ENCODE peak calls at places on chromosomes 4 and X, in nine cellular contexts. One of them, this sample, is unnamed.

GRCh38 chr4:185332575-185333464 is 62.9 kb downstream of the LRP2BP start:
- DNase-seq in omental fat pad: no peak
- DNase-seq in transverse colon: no peak
- DNase-seq in Caco-2: no peak
- DNase-seq in esophagus squamous epithelium: no peak
- DNase-seq in K562: no peak
- DNase-seq in tibial nerve: no peak
- DNase-seq in HFFc6: no peak
- DNase-seq in cardiac muscle cell: no peak
- DNase-seq in this sample: no peak

GRCh38 chrX:106397788-106398538 is 213.8 kb upstream of the RADX start:
- DNase-seq in omental fat pad: no peak
- DNase-seq in transverse colon: no peak
- DNase-seq in Caco-2: no peak
- DNase-seq in esophagus squamous epithelium: no peak
- DNase-seq in K562: no peak
- DNase-seq in tibial nerve: no peak
- DNase-seq in HFFc6: no peak
- DNase-seq in cardiac muscle cell: peak; percentile 20
- DNase-seq in this sample: peak; percentile 38

GRCh38 chr4:14345356-14345775 is 656.9 kb upstream of the CPEB2 start:
- DNase-seq in omental fat pad: no peak
- DNase-seq in transverse colon: no peak
- DNase-seq in Caco-2: no peak
- DNase-seq in esophagus squamous epithelium: no peak
- DNase-seq in K562: no peak
- DNase-seq in tibial nerve: no peak
- DNase-seq in HFFc6: peak; percentile 67
- DNase-seq in cardiac muscle cell: no peak
- DNase-seq in this sample: peak; percentile 52

GRCh38 chr4:121182296-121182695 is 18.2 kb upstream of the TNIP3 start:
- DNase-seq in omental fat pad: no peak
- DNase-seq in transverse colon: no peak
- DNase-seq in Caco-2: no peak
- DNase-seq in esophagus squamous epithelium: no peak
- DNase-seq in K562: no peak
- DNase-seq in tibial nerve: no peak
- DNase-seq in HFFc6: peak; percentile 41
- DNase-seq in cardiac muscle cell: peak; percentile 7
- DNase-seq in this sample: no peak

GRCh38 chr4:54959656-54960055 is 165.7 kb downstream of the KDR start:
- DNase-seq in omental fat pad: no peak
- DNase-seq in transverse colon: no peak
- DNase-seq in Caco-2: no peak
- DNase-seq in esophagus squamous epithelium: no peak
- DNase-seq in K562: no peak
- DNase-seq in tibial nerve: no peak
- DNase-seq in HFFc6: peak; percentile 83
- DNase-seq in cardiac muscle cell: no peak
- DNase-seq in this sample: no peak

GRCh38 chr4:129641179-129641578 is 545.2 kb downstream of the C4orf33 start:
- DNase-seq in omental fat pad: peak; percentile 71
- DNase-seq in transverse colon: peak; percentile 61
- DNase-seq in Caco-2: peak; percentile 65
- DNase-seq in esophagus squamous epithelium: no peak
- DNase-seq in K562: peak; percentile 11
- DNase-seq in tibial nerve: peak; percentile 32
- DNase-seq in HFFc6: peak; percentile 26
- DNase-seq in cardiac muscle cell: peak; percentile 48
- DNase-seq in this sample: peak; percentile 63

GRCh38 chr4:48138936-48139335 is 4.9 kb upstream of the TXK start:
- DNase-seq in omental fat pad: no peak
- DNase-seq in transverse colon: no peak
- DNase-seq in Caco-2: no peak
- DNase-seq in esophagus squamous epithelium: no peak
- DNase-seq in K562: no peak
- DNase-seq in tibial nerve: no peak
- DNase-seq in HFFc6: no peak
- DNase-seq in cardiac muscle cell: no peak
- DNase-seq in this sample: no peak

GRCh38 chr4:8188085-8188484 is 11.0 kb upstream of the SH3TC1 start:
- DNase-seq in omental fat pad: no peak
- DNase-seq in transverse colon: no peak
- DNase-seq in Caco-2: no peak
- DNase-seq in esophagus squamous epithelium: no peak
- DNase-seq in K562: no peak
- DNase-seq in tibial nerve: no peak
- DNase-seq in HFFc6: no peak
- DNase-seq in cardiac muscle cell: no peak
- DNase-seq in this sample: peak; percentile 82

GRCh38 chr4:100633269-100633668 is 115.4 kb upstream of the EMCN start:
- DNase-seq in omental fat pad: no peak
- DNase-seq in transverse colon: no peak
- DNase-seq in Caco-2: no peak
- DNase-seq in esophagus squamous epithelium: no peak
- DNase-seq in K562: no peak
- DNase-seq in tibial nerve: no peak
- DNase-seq in HFFc6: no peak
- DNase-seq in cardiac muscle cell: no peak
- DNase-seq in this sample: no peak

GRCh38 chrX:28787206-28787605 is 200.0 kb downstream of the IL1RAPL1 start:
- DNase-seq in omental fat pad: no peak
- DNase-seq in transverse colon: no peak
- DNase-seq in Caco-2: no peak
- DNase-seq in esophagus squamous epithelium: no peak
- DNase-seq in K562: no peak
- DNase-seq in tibial nerve: no peak
- DNase-seq in HFFc6: no peak
- DNase-seq in cardiac muscle cell: no peak
- DNase-seq in this sample: peak; percentile 75

GRCh38 chr4:83112678-83113428 is 1.7 kb downstream of the PLAC8 start:
- DNase-seq in omental fat pad: no peak
- DNase-seq in transverse colon: peak; percentile 26
- DNase-seq in Caco-2: no peak
- DNase-seq in esophagus squamous epithelium: no peak
- DNase-seq in K562: no peak
- DNase-seq in tibial nerve: no peak
- DNase-seq in HFFc6: peak; percentile 82
- DNase-seq in cardiac muscle cell: no peak
- DNase-seq in this sample: no peak

GRCh38 chr4:104519588-104519987 is 24.9 kb upstream of the CXXC4 start:
- DNase-seq in omental fat pad: no peak
- DNase-seq in transverse colon: no peak
- DNase-seq in Caco-2: no peak
- DNase-seq in esophagus squamous epithelium: no peak
- DNase-seq in K562: no peak
- DNase-seq in tibial nerve: no peak
- DNase-seq in HFFc6: no peak
- DNase-seq in cardiac muscle cell: no peak
- DNase-seq in this sample: no peak

GRCh38 chr4:181897935-181898334 is 345.3 kb upstream of the TENM3 start:
- DNase-seq in omental fat pad: no peak
- DNase-seq in transverse colon: no peak
- DNase-seq in Caco-2: no peak
- DNase-seq in esophagus squamous epithelium: no peak
- DNase-seq in K562: no peak
- DNase-seq in tibial nerve: no peak
- DNase-seq in HFFc6: peak; percentile 96
- DNase-seq in cardiac muscle cell: no peak
- DNase-seq in this sample: peak; percentile 28

GRCh38 chrX:10756365-10756915 is 136.1 kb upstream of the MID1 start:
- DNase-seq in omental fat pad: no peak
- DNase-seq in transverse colon: no peak
- DNase-seq in Caco-2: peak; percentile 55
- DNase-seq in esophagus squamous epithelium: no peak
- DNase-seq in K562: no peak
- DNase-seq in tibial nerve: no peak
- DNase-seq in HFFc6: peak; percentile 73
- DNase-seq in cardiac muscle cell: peak; percentile 61
- DNase-seq in this sample: peak; percentile 53

GRCh38 chr4:19455850-19456602 is 795.7 kb upstream of the SLIT2 start:
- DNase-seq in omental fat pad: no peak
- DNase-seq in transverse colon: no peak
- DNase-seq in Caco-2: no peak
- DNase-seq in esophagus squamous epithelium: no peak
- DNase-seq in K562: no peak
- DNase-seq in tibial nerve: no peak
- DNase-seq in HFFc6: no peak
- DNase-seq in cardiac muscle cell: no peak
- DNase-seq in this sample: no peak

GRCh38 chr4:6915041-6916005 is 5.7 kb downstream of the TBC1D14 start:
- DNase-seq in omental fat pad: no peak
- DNase-seq in transverse colon: no peak
- DNase-seq in Caco-2: no peak
- DNase-seq in esophagus squamous epithelium: no peak
- DNase-seq in K562: no peak
- DNase-seq in tibial nerve: no peak
- DNase-seq in HFFc6: no peak
- DNase-seq in cardiac muscle cell: no peak
- DNase-seq in this sample: no peak

GRCh38 chr4:152112116-152112515 is 351.3 kb upstream of the GATB start:
- DNase-seq in omental fat pad: no peak
- DNase-seq in transverse colon: no peak
- DNase-seq in Caco-2: no peak
- DNase-seq in esophagus squamous epithelium: no peak
- DNase-seq in K562: no peak
- DNase-seq in tibial nerve: no peak
- DNase-seq in HFFc6: no peak
- DNase-seq in cardiac muscle cell: no peak
- DNase-seq in this sample: no peak

GRCh38 chrX:66728818-66729271 is 90.0 kb upstream of the EDA2R start:
- DNase-seq in omental fat pad: no peak
- DNase-seq in transverse colon: peak; percentile 54
- DNase-seq in Caco-2: peak; percentile 48
- DNase-seq in esophagus squamous epithelium: no peak
- DNase-seq in K562: peak; percentile 60
- DNase-seq in tibial nerve: peak; percentile 15
- DNase-seq in HFFc6: peak; percentile 68
- DNase-seq in cardiac muscle cell: peak; percentile 74
- DNase-seq in this sample: peak; percentile 69
- TF ChIP-seq CTCF in omental fat pad: no peak
- TF ChIP-seq CTCF in transverse colon: peak; percentile 52
- TF ChIP-seq CTCF in Caco-2: peak; percentile 49
- TF ChIP-seq CTCF in esophagus squamous epithelium: peak; percentile 43
- TF ChIP-seq CTCF in K562: peak; percentile 88
- TF ChIP-seq CTCF in tibial nerve: peak; percentile 64
- TF ChIP-seq CTCF in HFFc6: peak; percentile 89
- TF ChIP-seq CTCF in cardiac muscle cell: peak; percentile 55
- TF ChIP-seq CTCF in this sample: peak; percentile 47

DNA sequence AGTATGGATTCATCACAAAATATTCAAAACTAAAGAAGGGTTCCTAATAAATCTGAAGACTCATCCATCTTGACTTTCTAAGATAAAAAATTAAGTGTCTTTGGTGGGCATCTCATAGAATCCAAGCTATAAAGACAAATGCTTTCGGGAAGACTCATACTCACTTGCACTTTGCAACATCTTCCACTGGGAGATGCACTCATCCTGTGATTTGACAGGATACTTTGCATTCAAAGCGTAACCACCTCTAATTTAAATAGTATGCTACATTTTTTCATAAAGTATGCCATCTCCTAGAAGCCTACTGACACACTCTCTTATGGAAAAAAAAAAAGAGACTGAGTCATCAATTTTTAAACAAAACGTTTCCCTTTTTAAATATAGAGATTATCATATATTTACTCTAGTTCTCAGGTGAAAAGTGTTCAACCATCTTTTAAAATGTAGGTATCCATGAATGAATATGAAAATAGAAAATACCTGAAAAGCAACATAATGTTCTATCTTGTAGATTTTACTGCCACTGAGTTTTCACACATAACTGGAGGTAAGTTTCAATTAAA is 119.6 kb downstream of the KLHL13 start:
- DNase-seq in omental fat pad: no peak
- DNase-seq in transverse colon: no peak
- DNase-seq in Caco-2: no peak
- DNase-seq in esophagus squamous epithelium: no peak
- DNase-seq in K562: no peak
- DNase-seq in tibial nerve: no peak
- DNase-seq in HFFc6: no peak
- DNase-seq in cardiac muscle cell: no peak
- DNase-seq in this sample: peak; percentile 59
- TF ChIP-seq CTCF in omental fat pad: no peak
- TF ChIP-seq CTCF in transverse colon: peak; percentile 28
- TF ChIP-seq CTCF in Caco-2: peak; percentile 65
- TF ChIP-seq CTCF in esophagus squamous epithelium: peak; percentile 28
- TF ChIP-seq CTCF in K562: no peak
- TF ChIP-seq CTCF in tibial nerve: no peak
- TF ChIP-seq CTCF in HFFc6: no peak
- TF ChIP-seq CTCF in cardiac muscle cell: peak; percentile 23
- TF ChIP-seq CTCF in this sample: peak; percentile 54

GRCh38 chr4:84968936-84969335 is 2.4 kb upstream of the WDFY3 start:
- DNase-seq in omental fat pad: no peak
- DNase-seq in transverse colon: no peak
- DNase-seq in Caco-2: no peak
- DNase-seq in esophagus squamous epithelium: no peak
- DNase-seq in K562: no peak
- DNase-seq in tibial nerve: no peak
- DNase-seq in HFFc6: no peak
- DNase-seq in cardiac muscle cell: no peak
- DNase-seq in this sample: no peak

GRCh38 chr4:84967292-84967651 is 782 bp upstream of the WDFY3 start:
- DNase-seq in omental fat pad: no peak
- DNase-seq in transverse colon: no peak
- DNase-seq in Caco-2: no peak
- DNase-seq in esophagus squamous epithelium: no peak
- DNase-seq in K562: no peak
- DNase-seq in tibial nerve: no peak
- DNase-seq in HFFc6: peak; percentile 24
- DNase-seq in cardiac muscle cell: no peak
- DNase-seq in this sample: peak; percentile 29

GRCh38 chr4:84964995-84965557 is 1.4 kb downstream of the WDFY3 start:
- DNase-seq in omental fat pad: no peak
- DNase-seq in transverse colon: no peak
- DNase-seq in Caco-2: no peak
- DNase-seq in esophagus squamous epithelium: no peak
- DNase-seq in K562: no peak
- DNase-seq in tibial nerve: no peak
- DNase-seq in HFFc6: no peak
- DNase-seq in cardiac muscle cell: no peak
- DNase-seq in this sample: no peak

GRCh38 chr4:84966382-84967291 is at the start of gene WDFY3:
- DNase-seq in omental fat pad: peak; percentile 44
- DNase-seq in transverse colon: peak; percentile 81
- DNase-seq in Caco-2: peak; percentile 77
- DNase-seq in esophagus squamous epithelium: peak; percentile 33
- DNase-seq in K562: peak; percentile 60
- DNase-seq in tibial nerve: peak; percentile 70
- DNase-seq in HFFc6: peak; percentile 91
- DNase-seq in cardiac muscle cell: peak; percentile 85
- DNase-seq in this sample: peak; percentile 93

GRCh38 chr4:84965558-84966381 is 720 bp downstream of the WDFY3 start:
- DNase-seq in omental fat pad: peak; percentile 24
- DNase-seq in transverse colon: peak; percentile 34
- DNase-seq in Caco-2: peak; percentile 68
- DNase-seq in esophagus squamous epithelium: no peak
- DNase-seq in K562: peak; percentile 67
- DNase-seq in tibial nerve: no peak
- DNase-seq in HFFc6: no peak
- DNase-seq in cardiac muscle cell: peak; percentile 74
- DNase-seq in this sample: peak; percentile 39
- TF ChIP-seq CTCF in omental fat pad: no peak
- TF ChIP-seq CTCF in transverse colon: no peak
- TF ChIP-seq CTCF in Caco-2: no peak
- TF ChIP-seq CTCF in esophagus squamous epithelium: no peak
- TF ChIP-seq CTCF in K562: no peak
- TF ChIP-seq CTCF in tibial nerve: no peak
- TF ChIP-seq CTCF in HFFc6: peak; percentile 63
- TF ChIP-seq CTCF in cardiac muscle cell: no peak
- TF ChIP-seq CTCF in this sample: no peak

GRCh38 chr4:40507977-40508376 is 121.7 kb downstream of the RBM47 start:
- DNase-seq in omental fat pad: no peak
- DNase-seq in transverse colon: peak; percentile 71
- DNase-seq in Caco-2: peak; percentile 40
- DNase-seq in esophagus squamous epithelium: no peak
- DNase-seq in K562: no peak
- DNase-seq in tibial nerve: no peak
- DNase-seq in HFFc6: no peak
- DNase-seq in cardiac muscle cell: no peak
- DNase-seq in this sample: no peak
- TF ChIP-seq CTCF in omental fat pad: no peak
- TF ChIP-seq CTCF in transverse colon: peak; percentile 36
- TF ChIP-seq CTCF in Caco-2: peak; percentile 25
- TF ChIP-seq CTCF in esophagus squamous epithelium: no peak
- TF ChIP-seq CTCF in K562: no peak
- TF ChIP-seq CTCF in tibial nerve: no peak
- TF ChIP-seq CTCF in HFFc6: peak; percentile 9
- TF ChIP-seq CTCF in cardiac muscle cell: no peak
- TF ChIP-seq CTCF in this sample: no peak

This sample was measured in MCF 10A.